ENCODE peak calls at places on chromosomes 2 and 18, in six cellular contexts. One of them, this sample, is unnamed.

GRCh38 chr2:102129956-102130650 is 12.4 kb upstream of the IL1R1 start:
- DNase-seq in A549: no peak
- DNase-seq in esophagus squamous epithelium: no peak
- DNase-seq in AG09309: no peak
- DNase-seq in pancreas: no peak
- DNase-seq in heart right ventricle: no peak
- DNase-seq in this sample: no peak

GRCh38 chr2:49003206-49003605 is 151.1 kb downstream of the FSHR start:
- DNase-seq in A549: no peak
- DNase-seq in esophagus squamous epithelium: no peak
- DNase-seq in AG09309: no peak
- DNase-seq in pancreas: no peak
- DNase-seq in heart right ventricle: no peak
- DNase-seq in this sample: no peak

GRCh38 chr18:24560511-24560981 is 100.1 kb downstream of the HRH4 start:
- DNase-seq in A549: no peak
- DNase-seq in esophagus squamous epithelium: no peak
- DNase-seq in AG09309: no peak
- DNase-seq in pancreas: no peak
- DNase-seq in heart right ventricle: no peak
- DNase-seq in this sample: no peak

GRCh38 chr2:145383961-145384360 is 864.0 kb upstream of the ZEB2 start:
- DNase-seq in A549: no peak
- DNase-seq in esophagus squamous epithelium: no peak
- DNase-seq in AG09309: no peak
- DNase-seq in pancreas: no peak
- DNase-seq in heart right ventricle: no peak
- DNase-seq in this sample: no peak

GRCh38 chr18:8499810-8500663 is 109.2 kb upstream of the RAB12 start:
- DNase-seq in A549: no peak
- DNase-seq in esophagus squamous epithelium: no peak
- DNase-seq in AG09309: no peak
- DNase-seq in pancreas: peak; percentile 5
- DNase-seq in heart right ventricle: no peak
- DNase-seq in this sample: no peak

GRCh38 chr18:37844209-37844970 is 278.8 kb upstream of the CELF4 start:
- DNase-seq in A549: no peak
- DNase-seq in esophagus squamous epithelium: no peak
- DNase-seq in AG09309: no peak
- DNase-seq in pancreas: no peak
- DNase-seq in heart right ventricle: no peak
- DNase-seq in this sample: no peak

GRCh38 chr2:96175951-96176350 is 30.7 kb upstream of the DUSP2 start:
- DNase-seq in A549: no peak
- DNase-seq in esophagus squamous epithelium: no peak
- DNase-seq in AG09309: peak; percentile 7
- DNase-seq in pancreas: no peak
- DNase-seq in heart right ventricle: no peak
- DNase-seq in this sample: peak; percentile 57

GRCh38 chr2:224887159-224887558 is 155.1 kb downstream of the DOCK10 start:
- DNase-seq in A549: no peak
- DNase-seq in esophagus squamous epithelium: no peak
- DNase-seq in AG09309: peak; percentile 89
- DNase-seq in pancreas: no peak
- DNase-seq in heart right ventricle: no peak
- DNase-seq in this sample: peak; percentile 23

GRCh38 chr2:200305797-200306718 is at the start of gene SPATS2L:
- DNase-seq in A549: peak; percentile 87
- DNase-seq in esophagus squamous epithelium: peak; percentile 12
- DNase-seq in AG09309: no peak
- DNase-seq in pancreas: peak; percentile 70
- DNase-seq in heart right ventricle: peak; percentile 86
- DNase-seq in this sample: peak; percentile 86

GRCh38 chr2:202164409-202164808 is 74.0 kb downstream of the SUMO1 start:
- DNase-seq in A549: no peak
- DNase-seq in esophagus squamous epithelium: no peak
- DNase-seq in AG09309: no peak
- DNase-seq in pancreas: no peak
- DNase-seq in heart right ventricle: no peak
- DNase-seq in this sample: no peak

GRCh38 chr2:133737597-133737996 is 169.3 kb upstream of the NCKAP5 start:
- DNase-seq in A549: no peak
- DNase-seq in esophagus squamous epithelium: no peak
- DNase-seq in AG09309: no peak
- DNase-seq in pancreas: no peak
- DNase-seq in heart right ventricle: no peak
- DNase-seq in this sample: no peak

GRCh38 chr2:221571391-221572179 is 519 bp downstream of the EPHA4 start:
- DNase-seq in A549: no peak
- DNase-seq in esophagus squamous epithelium: no peak
- DNase-seq in AG09309: no peak
- DNase-seq in pancreas: no peak
- DNase-seq in heart right ventricle: peak; percentile 51
- DNase-seq in this sample: peak; percentile 4

GRCh38 chr2:158221055-158222021 is 119.7 kb downstream of the UPP2 start:
- DNase-seq in A549: no peak
- DNase-seq in esophagus squamous epithelium: no peak
- DNase-seq in AG09309: no peak
- DNase-seq in pancreas: no peak
- DNase-seq in heart right ventricle: no peak
- DNase-seq in this sample: no peak

GRCh38 chr2:116810071-116810470 is 1004.4 kb upstream of the DDX18 start:
- DNase-seq in A549: no peak
- DNase-seq in esophagus squamous epithelium: no peak
- DNase-seq in AG09309: no peak
- DNase-seq in pancreas: no peak
- DNase-seq in heart right ventricle: no peak
- DNase-seq in this sample: no peak

GRCh38 chr2:219418155-219418569 is at the start of gene DES:
- DNase-seq in A549: no peak
- DNase-seq in esophagus squamous epithelium: no peak
- DNase-seq in AG09309: no peak
- DNase-seq in pancreas: no peak
- DNase-seq in heart right ventricle: peak; percentile 77
- DNase-seq in this sample: no peak
- H3K4me3 ChIP-seq in A549: no peak within 1 kb of the TSS
- H3K4me3 ChIP-seq in esophagus squamous epithelium: peak within 1 kb of the TSS; percentile 26
- H3K4me3 ChIP-seq in AG09309: no peak within 1 kb of the TSS
- H3K4me3 ChIP-seq in pancreas: no peak within 1 kb of the TSS
- H3K4me3 ChIP-seq in heart right ventricle: peak within 1 kb of the TSS; percentile 58
- H3K4me3 ChIP-seq in this sample: no peak within 1 kb of the TSS

DNA sequence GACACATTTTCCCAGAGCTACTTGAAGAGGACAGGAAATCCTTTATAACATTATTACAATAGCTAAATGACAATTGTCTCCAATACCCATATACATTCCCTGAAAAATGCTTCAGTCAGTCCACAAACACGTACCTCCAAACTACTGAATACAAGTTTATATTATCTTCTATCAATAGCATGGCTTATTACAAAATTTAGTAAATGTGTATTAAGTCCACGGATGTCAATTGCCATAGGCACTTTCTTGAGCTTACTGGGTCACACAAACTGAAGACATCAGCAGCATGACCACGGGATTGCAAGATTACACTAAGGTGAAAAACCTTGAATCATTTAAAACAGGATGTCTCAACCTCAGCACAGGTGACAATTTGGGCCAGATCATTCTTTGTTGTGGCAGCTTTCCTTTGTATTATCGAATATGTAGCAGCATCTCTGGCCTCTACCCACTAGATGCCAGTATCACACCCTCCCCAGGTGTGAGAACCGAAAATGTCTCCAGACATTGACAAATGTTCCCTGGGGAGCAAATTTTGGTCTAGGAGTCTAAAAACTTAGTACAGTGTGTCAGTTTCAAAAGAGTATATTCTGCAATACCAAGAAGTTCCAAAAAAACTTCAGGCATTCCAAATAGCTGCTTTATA is 1.4 kb downstream of the MBD2 start:
- DNase-seq in A549: peak; percentile 11
- DNase-seq in esophagus squamous epithelium: no peak
- DNase-seq in AG09309: no peak
- DNase-seq in pancreas: no peak
- DNase-seq in heart right ventricle: no peak
- DNase-seq in this sample: peak; percentile 91
- TF ChIP-seq CTCF in A549: peak; percentile 18
- TF ChIP-seq CTCF in esophagus squamous epithelium: peak; percentile 37
- TF ChIP-seq CTCF in AG09309: peak; percentile 30
- TF ChIP-seq CTCF in pancreas: no peak
- TF ChIP-seq CTCF in heart right ventricle: peak; percentile 32
- TF ChIP-seq CTCF in this sample: peak; percentile 42

DNA sequence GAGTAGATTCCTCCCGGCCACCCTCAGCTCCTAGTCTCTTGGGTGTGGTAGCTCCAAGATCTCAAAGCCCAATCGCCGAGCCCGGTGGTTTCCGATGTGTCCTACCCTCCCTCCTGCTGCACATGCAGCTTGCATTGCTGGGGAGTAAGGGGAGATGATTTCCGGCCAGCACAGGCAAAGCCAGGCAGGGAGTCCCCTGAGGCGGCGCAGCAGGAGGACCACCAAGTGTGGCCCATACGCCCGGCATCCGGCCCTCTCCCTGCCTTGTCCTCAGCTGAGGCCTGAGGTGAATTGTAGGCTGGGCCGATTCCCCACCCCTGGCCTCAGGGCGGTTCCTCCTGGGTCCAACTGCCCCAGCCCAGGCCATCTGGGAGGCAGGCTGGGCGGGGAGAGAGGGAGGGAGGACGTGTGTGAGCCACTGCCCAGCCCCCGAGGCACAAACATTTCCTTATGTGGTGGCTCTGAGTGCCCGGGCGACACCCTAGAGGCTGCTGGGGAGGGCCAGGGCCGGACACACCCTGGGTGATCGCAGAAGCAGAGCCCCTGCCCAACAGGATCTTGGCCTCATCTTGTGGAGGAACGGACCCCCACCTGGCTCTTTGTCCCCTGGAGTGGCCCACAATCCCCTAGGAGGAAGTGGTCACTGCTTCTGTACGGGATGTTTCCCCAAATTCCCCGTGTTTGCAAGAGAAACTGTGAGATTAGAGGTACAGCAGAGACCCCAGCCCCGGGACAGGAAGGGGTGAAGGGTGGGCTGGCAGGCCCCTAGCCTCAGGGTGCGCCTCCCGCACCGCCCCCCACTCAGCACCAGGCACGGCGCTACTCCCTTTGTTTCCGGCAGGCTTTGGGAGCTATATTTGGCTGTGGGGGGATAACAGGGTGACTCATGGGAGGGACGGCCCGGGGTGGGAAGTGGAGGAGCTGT is 41.9 kb upstream of the PTMA start:
- DNase-seq in A549: peak; percentile 97
- DNase-seq in esophagus squamous epithelium: peak; percentile 72
- DNase-seq in AG09309: peak; percentile 61
- DNase-seq in pancreas: peak; percentile 97
- DNase-seq in heart right ventricle: peak; percentile 95
- DNase-seq in this sample: peak; percentile 96
- H3K4me3 ChIP-seq in A549: peak overlapping the region; percentile 49
- H3K4me3 ChIP-seq in esophagus squamous epithelium: peak overlapping the region; percentile 17
- H3K4me3 ChIP-seq in AG09309: peak overlapping the region; percentile 50
- H3K4me3 ChIP-seq in pancreas: peak overlapping the region; percentile 52
- H3K4me3 ChIP-seq in heart right ventricle: peak overlapping the region; percentile 48
- H3K4me3 ChIP-seq in this sample: peak overlapping the region; percentile 64

DNA sequence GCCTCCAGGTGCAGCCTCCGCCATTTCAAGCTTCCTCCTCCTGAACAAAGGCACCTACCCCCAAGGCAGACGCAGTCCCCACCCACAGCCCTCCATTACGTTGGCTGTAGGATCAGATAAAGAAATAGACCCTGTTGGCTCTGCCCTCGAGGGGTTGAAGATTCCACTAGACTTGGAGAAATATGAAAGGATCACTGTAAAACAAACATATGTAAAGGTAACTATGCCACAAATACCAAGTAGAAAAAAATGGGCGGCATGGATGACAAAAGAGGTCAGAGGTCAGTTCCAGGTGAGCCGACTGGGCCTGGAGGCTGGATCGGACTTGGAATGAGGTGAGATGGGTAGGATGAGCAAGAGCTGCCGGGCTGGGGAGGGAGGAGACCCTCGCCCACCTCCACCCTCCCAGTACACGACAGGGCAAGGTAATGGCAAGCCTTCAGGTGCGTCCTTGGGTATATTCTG is 84.8 kb upstream of the POMC start:
- DNase-seq in A549: no peak
- DNase-seq in esophagus squamous epithelium: no peak
- DNase-seq in AG09309: no peak
- DNase-seq in pancreas: no peak
- DNase-seq in heart right ventricle: no peak
- DNase-seq in this sample: no peak
- TF ChIP-seq CTCF in A549: no peak
- TF ChIP-seq CTCF in esophagus squamous epithelium: no peak
- TF ChIP-seq CTCF in AG09309: no peak
- TF ChIP-seq CTCF in pancreas: no peak
- TF ChIP-seq CTCF in heart right ventricle: no peak
- TF ChIP-seq CTCF in this sample: no peak

DNA sequence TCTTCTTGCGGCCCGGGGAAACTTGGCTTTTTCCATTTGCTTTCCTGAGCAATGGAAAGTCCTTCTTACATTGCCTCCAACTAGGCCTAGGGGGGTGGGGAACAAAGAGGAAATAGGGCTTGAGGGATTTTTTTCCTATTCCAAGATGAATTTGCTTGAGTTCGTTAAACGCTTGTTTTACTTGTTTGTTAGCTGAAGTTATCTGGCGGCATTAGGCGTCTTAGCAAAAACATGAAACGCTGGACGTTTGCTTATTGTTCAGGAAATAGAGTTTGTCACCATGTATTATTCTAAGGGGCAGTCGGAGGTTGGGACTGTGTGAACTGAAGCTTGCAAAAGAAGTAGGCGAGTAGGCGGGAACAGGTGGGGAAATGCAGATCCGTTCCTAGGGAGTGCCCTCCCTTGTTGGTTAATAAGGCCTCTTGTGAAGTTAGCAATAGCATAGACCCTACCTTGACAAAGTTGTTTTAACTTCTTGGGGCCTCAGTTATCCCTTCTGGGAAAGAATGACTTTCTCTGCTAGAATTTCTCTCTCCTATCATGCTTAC is 1.9 kb downstream of the CABLES1 start:
- DNase-seq in A549: no peak
- DNase-seq in esophagus squamous epithelium: no peak
- DNase-seq in AG09309: no peak
- DNase-seq in pancreas: no peak
- DNase-seq in heart right ventricle: no peak
- DNase-seq in this sample: peak; percentile 45
- H3K4me3 ChIP-seq in A549: peak overlapping the region; percentile 85
- H3K4me3 ChIP-seq in esophagus squamous epithelium: peak overlapping the region; percentile 69
- H3K4me3 ChIP-seq in AG09309: peak overlapping the region; percentile 55
- H3K4me3 ChIP-seq in pancreas: peak overlapping the region; percentile 51
- H3K4me3 ChIP-seq in heart right ventricle: peak overlapping the region; percentile 5
- H3K4me3 ChIP-seq in this sample: peak overlapping the region; percentile 91

DNA sequence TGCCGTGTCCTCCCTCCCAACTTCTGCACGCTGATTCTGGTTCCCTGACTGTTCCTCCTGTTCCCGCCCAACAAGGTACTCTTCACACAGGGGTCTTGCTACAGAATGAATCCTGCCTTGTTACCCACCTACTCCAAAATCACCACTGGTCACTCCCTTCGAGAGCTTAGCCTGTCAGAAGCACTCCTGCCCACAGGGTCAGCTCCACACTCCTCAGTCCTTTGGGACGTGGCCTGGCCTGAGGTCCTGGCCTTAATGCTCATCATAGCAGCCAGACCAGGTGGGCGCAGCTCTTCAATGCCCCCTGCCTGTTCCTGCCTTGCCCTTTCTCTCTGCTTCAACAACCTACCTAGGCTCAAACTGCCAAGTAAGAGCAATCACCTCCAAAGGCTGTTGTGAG is 27.8 kb upstream of the ID2 start:
- DNase-seq in A549: no peak
- DNase-seq in esophagus squamous epithelium: no peak
- DNase-seq in AG09309: no peak
- DNase-seq in pancreas: no peak
- DNase-seq in heart right ventricle: no peak
- DNase-seq in this sample: no peak
- TF ChIP-seq CTCF in A549: no peak
- TF ChIP-seq CTCF in esophagus squamous epithelium: no peak
- TF ChIP-seq CTCF in AG09309: no peak
- TF ChIP-seq CTCF in pancreas: no peak
- TF ChIP-seq CTCF in heart right ventricle: no peak
- TF ChIP-seq CTCF in this sample: no peak

GRCh38 chr2:44802409-44803099 is 138.9 kb upstream of the SIX3 start:
- DNase-seq in A549: no peak
- DNase-seq in esophagus squamous epithelium: no peak
- DNase-seq in AG09309: no peak
- DNase-seq in pancreas: no peak
- DNase-seq in heart right ventricle: no peak
- DNase-seq in this sample: no peak
- H3K4me3 ChIP-seq in A549: no peak overlapping the region
- H3K4me3 ChIP-seq in esophagus squamous epithelium: no peak overlapping the region
- H3K4me3 ChIP-seq in AG09309: no peak overlapping the region
- H3K4me3 ChIP-seq in pancreas: no peak overlapping the region
- H3K4me3 ChIP-seq in heart right ventricle: no peak overlapping the region
- H3K4me3 ChIP-seq in this sample: peak overlapping the region; percentile 27

This sample was measured in GM12865.